ENCODE peak calls at places on chromosomes 12 and 14, in six cellular contexts. E is kidney tubule cell, K is astrocyte of the spinal cord, Q is amygdala, P is AG09309, A is kidney. N is an unnamed sample.

GRCh38 chr14:104424406-104425072 is 155.0 kb upstream of the C14orf180 start:
- DNase-seq in E (no peak), K (no peak), Q (no peak), P (no peak), A (no peak), N (no peak)

GRCh38 chr14:104239866-104240301 is 101.5 kb downstream of the KIF26A start:
- DNase-seq in E (no peak), K (no peak), Q (no peak), P (no peak), A (peak), N (no peak)

GRCh38 chr12:97560766-97561165 is 98.2 kb downstream of the RMST start:
- DNase-seq in E (no peak), K (no peak), Q (no peak), P (no peak), A (no peak), N (no peak)

GRCh38 chr14:42004321-42004720 is 397.6 kb downstream of the LRFN5 start:
- DNase-seq in E (no peak), K (no peak), Q (no peak), P (no peak), A (no peak), N (no peak)

GRCh38 chr12:90407841-90408240 is 547.1 kb downstream of the CCER1 start:
- DNase-seq in E (no peak), K (no peak), Q (no peak), P (no peak), A (no peak), N (no peak)

GRCh38 chr12:28222081-28222700 is 31.9 kb downstream of the CCDC91 start:
- DNase-seq in E (no peak), K (no peak), Q (no peak), P (no peak), A (peak), N (no peak)

GRCh38 chr12:82383930-82384513 is 25.7 kb downstream of the METTL25 start:
- DNase-seq in E (peak), K (peak), Q (no peak), P (no peak), A (no peak), N (peak)

GRCh38 chr12:97404549-97404948 is 58.1 kb upstream of the RMST start:
- DNase-seq in E (peak), K (peak), Q (no peak), P (no peak), A (no peak), N (peak)

GRCh38 chr12:132847363-132848356 is 19.0 kb upstream of the GOLGA3 start:
- DNase-seq in E (no peak), K (no peak), Q (no peak), P (no peak), A (no peak), N (no peak)

GRCh38 chr12:31120392-31121008 is 46.8 kb downstream of the DDX11 start:
- DNase-seq in E (no peak), K (no peak), Q (no peak), P (no peak), A (no peak), N (no peak)

GRCh38 chr14:44966601-44967336 is 4.8 kb downstream of the TOGARAM1 start:
- DNase-seq in E (no peak), K (no peak), Q (no peak), P (no peak), A (no peak), N (no peak)

GRCh38 chr12:54561164-54561563 is 11.8 kb downstream of the PDE1B start:
- DNase-seq in E (no peak), K (no peak), Q (no peak), P (no peak), A (no peak), N (no peak)

GRCh38 chr12:121214171-121214777 is 4.3 kb downstream of the P2RX4 start:
- DNase-seq in E (peak), K (no peak), Q (no peak), P (peak), A (no peak), N (peak)

GRCh38 chr14:89041245-89041585 is 216.8 kb downstream of the TTC8 start:
- DNase-seq in E (peak), K (no peak), Q (no peak), P (no peak), A (no peak), N (no peak)

GRCh38 chr12:3744216-3744883 is 8.6 kb downstream of the CRACR2A start:
- DNase-seq in E (no peak), K (no peak), Q (no peak), P (no peak), A (no peak), N (no peak)

GRCh38 chr12:23290627-23291330 is 658.7 kb downstream of the SOX5 start:
- DNase-seq in E (no peak), K (no peak), Q (no peak), P (no peak), A (no peak), N (no peak)

GRCh38 chr14:88473791-88474190 is 81.0 kb downstream of the PTPN21 start:
- DNase-seq in E (no peak), K (no peak), Q (no peak), P (no peak), A (no peak), N (no peak)

GRCh38 chr12:90102957-90103652 is 394.5 kb upstream of the ATP2B1 start:
- DNase-seq in E (peak), K (peak), Q (no peak), P (no peak), A (no peak), N (peak)

GRCh38 chr12:5348491-5348890 is 83.4 kb upstream of the NTF3 start:
- DNase-seq in E (no peak), K (no peak), Q (no peak), P (no peak), A (no peak), N (no peak)

GRCh38 chr14:93703941-93704340 is 84.3 kb downstream of the PRIMA1 start:
- DNase-seq in E (no peak), K (no peak), Q (no peak), P (no peak), A (no peak), N (no peak)

GRCh38 chr14:58547649-58548048 is 90.1 kb upstream of the DACT1 start:
- DNase-seq in E (no peak), K (no peak), Q (no peak), P (no peak), A (no peak), N (no peak)

GRCh38 chr14:66009104-66009503 is 477.1 kb upstream of the CCDC196 start:
- DNase-seq in E (peak), K (peak), Q (no peak), P (peak), A (no peak), N (peak)

GRCh38 chr14:39169541-39169900 is 612 bp downstream of the TRAPPC6B start:
- DNase-seq in E (peak), K (peak), Q (no peak), P (no peak), A (no peak), N (no peak)

GRCh38 chr14:52694761-52695480 is 437 bp downstream of the ERO1A start:
- DNase-seq in E (peak), K (peak), Q (peak), P (no peak), A (no peak), N (no peak)